ENCODE peak calls at places on chromosome 18, in ten cellular contexts. V, O, T, A, S, W, U, C, R and B are unnamed samples.

GRCh38 chr18:60996822-60997221 is 336.4 kb upstream of the CDH20 start:
- DNase-seq in C (no peak), S (no peak), W (no peak), A (no peak), V (no peak), R (no peak), T (no peak), O (no peak), U (no peak), B (no peak)

GRCh38 chr18:14976736-14977430 is 228.9 kb downstream of the ANKRD30B start:
- DNase-seq in R (no peak), S (no peak), T (no peak), O (no peak), V (no peak), C (no peak), U (no peak), A (no peak), W (no peak), B (no peak)

GRCh38 chr18:35458677-35459441 is 38.9 kb downstream of the INO80C start:
- DNase-seq in O (no peak), U (no peak), S (no peak), V (peak; percentile 82), T (no peak), A (peak; percentile 51), R (no peak), C (no peak), W (peak; percentile 6), B (no peak)

GRCh38 chr18:27366151-27366550 is 181.0 kb upstream of the CHST9 start:
- DNase-seq in C (no peak), S (no peak), W (no peak), R (no peak), T (no peak), U (no peak), A (no peak), O (no peak), V (no peak), B (no peak)

GRCh38 chr18:48887294-48887904 is 63.4 kb downstream of the SMAD7 start:
- DNase-seq in T (no peak), U (no peak), W (no peak), C (no peak), R (no peak), A (no peak), O (no peak), V (no peak), S (no peak), B (no peak)

GRCh38 chr18:28854964-28855363 is 678.0 kb upstream of the CDH2 start:
- DNase-seq in O (no peak), A (no peak), S (no peak), U (no peak), W (no peak), V (peak; percentile 33), C (no peak), R (no peak), T (no peak), B (no peak)

GRCh38 chr18:71249791-71250190 is 960.9 kb downstream of the SOCS6 start:
- DNase-seq in O (no peak), W (no peak), T (no peak), C (no peak), V (peak; percentile 2), R (no peak), U (no peak), A (no peak), S (no peak), B (no peak)

GRCh38 chr18:13998571-13998970 is 83.2 kb upstream of the MC2R start:
- DNase-seq in S (no peak), V (no peak), R (no peak), A (no peak), T (no peak), W (no peak), U (no peak), C (no peak), O (no peak), B (no peak)

GRCh38 chr18:36095936-36096519 is 28.7 kb upstream of the RPRD1A start:
- DNase-seq in C (no peak), U (peak; percentile 32), A (no peak), W (no peak), R (peak; percentile 13), V (peak; percentile 85), S (no peak), O (no peak), T (no peak), B (peak; percentile 30)

GRCh38 chr18:74950479-74950878 is 258.5 kb downstream of the PTGR3 start:
- DNase-seq in T (no peak), A (no peak), V (no peak), O (no peak), U (no peak), C (no peak), R (no peak), W (no peak), S (no peak), B (no peak)

GRCh38 chr18:59649575-59649974 is 47.6 kb downstream of the CCBE1 start:
- DNase-seq in U (no peak), C (no peak), W (no peak), R (no peak), O (no peak), A (no peak), T (no peak), S (no peak), V (no peak), B (no peak)

GRCh38 chr18:46071894-46072867 is at the start of gene PSTPIP2:
- DNase-seq in O (peak; percentile 77), R (peak; percentile 58), T (peak; percentile 38), C (no peak), V (peak; percentile 73), A (peak; percentile 76), S (peak; percentile 62), U (peak; percentile 36), W (no peak), B (no peak)

GRCh38 chr18:42038936-42039335 is 83.9 kb downstream of the PIK3C3 start:
- DNase-seq in A (no peak), V (peak; percentile 88), T (no peak), S (no peak), R (no peak), C (no peak), U (no peak), W (no peak), O (no peak), B (no peak)

GRCh38 chr18:48825101-48825745 is 125.5 kb downstream of the SMAD7 start:
- DNase-seq in V (peak; percentile 68), U (no peak), R (no peak), O (no peak), C (no peak), S (no peak), A (no peak), T (no peak), W (no peak), B (no peak)

GRCh38 chr18:74281011-74281638 is 10.6 kb downstream of the CYB5A start:
- DNase-seq in W (no peak), S (no peak), U (no peak), O (no peak), R (no peak), T (no peak), C (no peak), V (no peak), A (no peak), B (no peak)

GRCh38 chr18:63451774-63452173 is 25.0 kb upstream of the SERPINB5 start:
- DNase-seq in R (no peak), U (no peak), O (no peak), S (no peak), W (no peak), V (peak; percentile 74), C (no peak), T (no peak), A (no peak), B (no peak)

GRCh38 chr18:39414009-39414700 is 1848.6 kb upstream of the CELF4 start:
- DNase-seq in S (no peak), O (no peak), W (no peak), R (no peak), C (no peak), U (no peak), A (no peak), T (no peak), V (peak; percentile 37), B (no peak)

GRCh38 chr18:59268722-59269562 is 4.3 kb downstream of the RAX start:
- DNase-seq in R (peak; percentile 60), O (peak; percentile 76), W (peak; percentile 76), U (no peak), V (peak; percentile 36), T (no peak), S (peak; percentile 65), A (peak; percentile 23), C (no peak), B (peak; percentile 31)

GRCh38 chr18:6884944-6885343 is 155.4 kb downstream of the ARHGAP28 start:
- DNase-seq in S (no peak), R (no peak), W (no peak), V (no peak), O (no peak), C (no peak), T (no peak), U (no peak), A (no peak), B (no peak)

GRCh38 chr18:49862656-49863385 is 49.5 kb upstream of the ACAA2 start:
- DNase-seq in V (no peak), U (no peak), W (no peak), C (no peak), R (no peak), A (no peak), S (no peak), O (no peak), T (no peak), B (no peak)

GRCh38 chr18:58319719-58320118 is 275.7 kb downstream of the NEDD4L start:
- DNase-seq in U (no peak), O (no peak), W (no peak), S (no peak), T (no peak), V (no peak), R (no peak), A (no peak), C (no peak), B (no peak)

GRCh38 chr18:24628360-24628759 is 167.9 kb downstream of the HRH4 start:
- DNase-seq in R (no peak), T (no peak), C (no peak), A (no peak), O (no peak), S (no peak), W (no peak), U (no peak), V (peak; percentile 10), B (no peak)